ENCODE peak calls at places on chromosomes 12 and 14, in six cellular contexts. W is A549, I is HepG2, M is GM12878, Z is K562, E is NB4. T is an unnamed sample.

GRCh38 chr12:121837680-121838079 is 21.0 kb downstream of the HPD start:
- DNase-seq in W (no peak), I (no peak), M (no peak), Z (no peak), E (no peak), T (no peak)

GRCh38 chr12:131637986-131638385 is 72.9 kb upstream of the SFSWAP start:
- DNase-seq in W (no peak), I (no peak), M (no peak), Z (no peak), E (no peak), T (no peak)

GRCh38 chr12:124458992-124459851 is 108.2 kb downstream of the NCOR2 start:
- DNase-seq in W (no peak), I (no peak), M (no peak), Z (no peak), E (no peak), T (no peak)

GRCh38 chr14:106185837-106186233 is 659.5 kb downstream of the TMEM121 start:
- DNase-seq in W (no peak), I (no peak), M (no peak), Z (no peak), E (peak; percentile 12), T (no peak)

GRCh38 chr12:19760611-19761010 is 321.3 kb downstream of the AEBP2 start:
- DNase-seq in W (no peak), I (no peak), M (no peak), Z (no peak), E (no peak), T (no peak)

GRCh38 chr12:54029529-54030441 is 1.5 kb downstream of the HOXC6 start:
- DNase-seq in W (no peak), I (no peak), M (no peak), Z (no peak), E (no peak), T (no peak)

GRCh38 chr14:47040490-47040889 is 388.9 kb upstream of the RPL10L start:
- DNase-seq in W (peak; percentile 31), I (peak; percentile 3), M (no peak), Z (no peak), E (peak; percentile 6), T (peak; percentile 51)

GRCh38 chr14:94769413-94770250 is at the start of gene GSC:
- DNase-seq in W (peak; percentile 57), I (no peak), M (no peak), Z (no peak), E (peak; percentile 17), T (peak; percentile 21)

GRCh38 chr12:57154804-57155434 is 7.5 kb upstream of the LRP1-AS start:
- DNase-seq in W (no peak), I (peak; percentile 67), M (no peak), Z (no peak), E (peak; percentile 31), T (no peak)

GRCh38 chr12:118727196-118727595 is 254.1 kb upstream of the SRRM4 start:
- DNase-seq in W (no peak), I (no peak), M (no peak), Z (no peak), E (no peak), T (no peak)

GRCh38 chr14:23537351-23538048 is 14.1 kb downstream of the ZFHX2 start:
- DNase-seq in W (no peak), I (no peak), M (no peak), Z (no peak), E (no peak), T (no peak)

GRCh38 chr12:72071030-72071429 is 132.4 kb downstream of the TPH2 start:
- DNase-seq in W (no peak), I (no peak), M (no peak), Z (no peak), E (no peak), T (no peak)

GRCh38 chr12:56833780-56834179 is 70.7 kb downstream of the HSD17B6 start:
- DNase-seq in W (no peak), I (no peak), M (no peak), Z (no peak), E (no peak), T (no peak)

GRCh38 chr14:22583994-22584393 is 5.0 kb downstream of the DAD1 start:
- DNase-seq in W (no peak), I (no peak), M (no peak), Z (no peak), E (no peak), T (no peak)

GRCh38 chr12:102484017-102484731 is 3.8 kb upstream of the IGF1 start:
- DNase-seq in W (peak; percentile 61), I (peak; percentile 26), M (peak; percentile 84), Z (peak; percentile 64), E (peak; percentile 68), T (peak; percentile 65)

GRCh38 chr12:124720019-124720686 is 143.5 kb downstream of the SCARB1 start:
- DNase-seq in W (peak; percentile 53), I (no peak), M (no peak), Z (no peak), E (no peak), T (peak; percentile 72)

GRCh38 chr12:29578070-29578469 is 80.6 kb upstream of the OVCH1 start:
- DNase-seq in W (no peak), I (no peak), M (no peak), Z (no peak), E (no peak), T (peak; percentile 93)

GRCh38 chr12:19223018-19223417 is 93.5 kb downstream of the PLEKHA5 start:
- DNase-seq in W (peak; percentile 37), I (no peak), M (no peak), Z (no peak), E (peak; percentile 38), T (peak; percentile 43)

GRCh38 chr12:53219116-53219955 is 12.3 kb upstream of the ITGB7 start:
- DNase-seq in W (peak; percentile 51), I (no peak), M (no peak), Z (peak; percentile 46), E (peak; percentile 61), T (peak; percentile 58)

GRCh38 chr12:49541140-49541861 is 2.5 kb downstream of the KCNH3 start:
- DNase-seq in W (no peak), I (no peak), M (no peak), Z (no peak), E (no peak), T (no peak)

GRCh38 chr14:98752660-98753059 is 519.3 kb downstream of the BCL11B start:
- DNase-seq in W (no peak), I (no peak), M (no peak), Z (no peak), E (no peak), T (no peak)

GRCh38 chr12:114194066-114194465 is 211.9 kb downstream of the TBX5 start:
- DNase-seq in W (no peak), I (no peak), M (no peak), Z (no peak), E (no peak), T (no peak)

GRCh38 chr12:42985506-42985905 is 396.0 kb upstream of the PRICKLE1 start:
- DNase-seq in W (no peak), I (no peak), M (no peak), Z (no peak), E (no peak), T (no peak)

GRCh38 chr14:72736348-72736747 is 157.6 kb downstream of the DPF3 start:
- DNase-seq in W (peak; percentile 31), I (peak; percentile 46), M (no peak), Z (peak; percentile 45), E (no peak), T (no peak)

GRCh38 chr12:64819816-64820402 is 4.5 kb upstream of the TBC1D30 start:
- DNase-seq in W (no peak), I (no peak), M (no peak), Z (no peak), E (peak; percentile 62), T (no peak)

GRCh38 chr12:115794659-115795081 is 482.8 kb downstream of the MED13L start:
- DNase-seq in W (peak; percentile 52), I (peak; percentile 70), M (no peak), Z (no peak), E (peak; percentile 32), T (no peak)

GRCh38 chr12:132197581-132198281 is 53.5 kb downstream of the NOC4L start:
- DNase-seq in W (no peak), I (no peak), M (no peak), Z (no peak), E (no peak), T (no peak)

GRCh38 chr12:22287776-22288621 is 46.5 kb downstream of the ST8SIA1 start:
- DNase-seq in W (no peak), I (no peak), M (no peak), Z (no peak), E (peak; percentile 86), T (peak; percentile 60)
- TF ChIP-seq MYC in W (no peak), I (no peak), M (no peak), Z (no peak), E (no peak), T (no peak)

GRCh38 chr14:31300296-31300695 is 92.7 kb upstream of the HECTD1 start:
- DNase-seq in W (peak; percentile 21), I (no peak), M (no peak), Z (no peak), E (no peak), T (no peak)
- TF ChIP-seq CTCF in W (peak; percentile 8), I (peak; percentile 10), M (no peak), Z (no peak), E (no peak), T (no peak)

DNA sequence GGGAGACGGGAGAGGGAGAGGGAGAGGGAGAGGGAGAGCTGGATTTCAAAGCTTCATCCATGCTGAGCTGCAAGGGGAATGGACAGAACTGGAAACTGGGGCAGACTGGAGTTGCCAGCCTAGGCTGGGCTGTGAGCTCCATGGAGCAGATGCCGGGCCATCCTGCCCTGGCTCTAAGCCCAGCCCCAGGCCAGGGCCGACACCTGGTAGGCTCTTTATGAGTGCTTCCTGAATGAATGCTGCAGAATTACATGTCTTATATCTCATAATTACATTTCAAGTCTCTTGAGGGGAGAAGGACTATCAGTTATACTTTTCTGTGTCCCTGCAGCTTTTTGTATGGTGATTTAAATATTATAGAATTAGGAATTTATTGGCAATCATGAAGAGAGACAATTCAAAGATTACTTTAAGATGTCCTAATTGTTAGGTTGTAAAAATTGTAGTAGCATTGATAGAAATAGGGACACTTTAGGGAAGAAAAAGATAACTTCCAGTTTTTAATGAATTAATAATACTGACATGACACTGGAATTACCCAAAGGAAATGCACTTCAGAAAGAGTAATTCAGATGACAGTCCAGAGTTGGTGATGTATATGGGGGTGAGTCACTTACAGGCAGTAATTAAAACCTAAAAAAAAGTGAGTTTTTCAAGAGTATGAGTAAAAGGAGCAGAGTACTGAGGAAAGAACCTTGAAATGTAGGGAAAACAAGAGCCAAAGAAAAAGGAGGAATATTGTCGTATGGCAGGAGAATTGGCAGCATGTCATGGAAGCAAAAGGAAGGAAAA is 29.0 kb downstream of the SCYL2 start:
- DNase-seq in W (no peak), I (no peak), M (no peak), Z (no peak), E (no peak), T (peak; percentile 29)
- TF ChIP-seq MYC in W (no peak), I (no peak), M (no peak), Z (no peak), E (no peak), T (no peak)

DNA sequence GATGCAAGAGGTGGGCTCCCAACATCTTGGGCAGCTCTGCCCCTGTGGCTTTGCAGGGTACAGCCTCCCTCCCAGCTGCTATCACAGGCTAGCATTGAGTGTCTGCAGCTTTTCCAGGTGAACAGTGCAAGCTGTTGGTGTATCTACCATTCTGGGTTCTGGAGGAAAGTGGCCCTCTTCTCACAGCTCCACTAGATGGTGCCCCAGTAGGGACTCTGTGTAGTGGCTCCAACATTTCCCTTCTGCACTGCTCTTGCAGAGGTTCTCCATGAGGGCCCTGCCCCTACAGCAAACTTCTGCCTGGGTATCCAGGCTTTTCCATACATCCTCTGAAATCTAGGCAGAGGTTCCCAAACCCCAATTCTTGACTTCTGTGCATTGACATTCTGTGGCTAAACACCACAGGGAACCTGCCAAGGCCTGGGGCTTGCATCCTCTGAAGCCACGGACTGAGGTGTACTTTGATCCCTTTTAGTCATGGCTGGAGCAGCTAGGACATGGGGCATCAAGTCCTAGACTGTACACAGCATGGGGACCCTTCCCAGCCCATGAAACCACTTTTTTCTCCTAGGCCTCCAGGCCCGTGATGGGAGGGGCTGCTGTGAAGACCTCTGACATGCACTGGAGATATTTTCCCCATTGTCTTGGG is 24.0 kb upstream of the SLC38A1 start:
- DNase-seq in W (no peak), I (peak; percentile 27), M (no peak), Z (no peak), E (no peak), T (no peak)
- TF ChIP-seq CTCF in W (no peak), I (peak; percentile 40), M (no peak), Z (no peak), E (no peak), T (no peak)